ENCODE peak calls at places on chromosomes 4 and X, in seven cellular contexts. One of them, this sample, is unnamed.

GRCh38 chr4:37693450-37694190 is 7.4 kb upstream of the RELL1 start:
- DNase-seq in GM12892: no peak
- DNase-seq in HCT116: no peak
- DNase-seq in K562: no peak
- DNase-seq in endothelial cell of umbilical vein: no peak
- DNase-seq in transverse colon: no peak
- DNase-seq in suprapubic skin: no peak
- DNase-seq in this sample: no peak

GRCh38 chrX:5870238-5870637 is 358.4 kb downstream of the NLGN4X start:
- DNase-seq in GM12892: no peak
- DNase-seq in K562: no peak
- DNase-seq in HCT116: no peak
- DNase-seq in suprapubic skin: no peak
- DNase-seq in endothelial cell of umbilical vein: no peak
- DNase-seq in transverse colon: no peak
- DNase-seq in this sample: no peak

GRCh38 chr4:123127865-123128264 is 205.5 kb upstream of the NUDT6 start:
- DNase-seq in suprapubic skin: no peak
- DNase-seq in GM12892: no peak
- DNase-seq in K562: no peak
- DNase-seq in HCT116: no peak
- DNase-seq in endothelial cell of umbilical vein: peak; percentile 49
- DNase-seq in transverse colon: no peak
- DNase-seq in this sample: no peak

GRCh38 chr4:81237791-81238190 is 22.8 kb upstream of the PRKG2 start:
- DNase-seq in GM12892: no peak
- DNase-seq in suprapubic skin: no peak
- DNase-seq in transverse colon: no peak
- DNase-seq in K562: no peak
- DNase-seq in HCT116: no peak
- DNase-seq in endothelial cell of umbilical vein: no peak
- DNase-seq in this sample: no peak

GRCh38 chrX:87736576-87736975 is 219.0 kb downstream of the KLHL4 start:
- DNase-seq in endothelial cell of umbilical vein: no peak
- DNase-seq in transverse colon: no peak
- DNase-seq in K562: no peak
- DNase-seq in HCT116: no peak
- DNase-seq in GM12892: no peak
- DNase-seq in suprapubic skin: no peak
- DNase-seq in this sample: no peak

GRCh38 chr4:81875962-81876650 is 404.4 kb upstream of the RASGEF1B start:
- DNase-seq in HCT116: no peak
- DNase-seq in K562: no peak
- DNase-seq in endothelial cell of umbilical vein: no peak
- DNase-seq in GM12892: no peak
- DNase-seq in transverse colon: no peak
- DNase-seq in suprapubic skin: no peak
- DNase-seq in this sample: no peak

GRCh38 chr4:174449152-174449551 is 73.1 kb downstream of the HPGD start:
- DNase-seq in transverse colon: no peak
- DNase-seq in K562: no peak
- DNase-seq in HCT116: no peak
- DNase-seq in endothelial cell of umbilical vein: no peak
- DNase-seq in suprapubic skin: no peak
- DNase-seq in GM12892: no peak
- DNase-seq in this sample: no peak

GRCh38 chr4:189498457-189498856 is 442.2 kb upstream of the FRG1 start:
- DNase-seq in K562: no peak
- DNase-seq in HCT116: no peak
- DNase-seq in transverse colon: no peak
- DNase-seq in endothelial cell of umbilical vein: no peak
- DNase-seq in GM12892: no peak
- DNase-seq in suprapubic skin: no peak
- DNase-seq in this sample: no peak

GRCh38 chr4:142777045-142777743 is 68.9 kb downstream of the INPP4B start:
- DNase-seq in transverse colon: peak; percentile 47
- DNase-seq in suprapubic skin: no peak
- DNase-seq in K562: no peak
- DNase-seq in GM12892: no peak
- DNase-seq in endothelial cell of umbilical vein: no peak
- DNase-seq in HCT116: no peak
- DNase-seq in this sample: no peak

GRCh38 chrX:78548012-78548411 is 111.1 kb downstream of the RTL3 start:
- DNase-seq in HCT116: no peak
- DNase-seq in endothelial cell of umbilical vein: no peak
- DNase-seq in GM12892: no peak
- DNase-seq in transverse colon: no peak
- DNase-seq in suprapubic skin: no peak
- DNase-seq in K562: no peak
- DNase-seq in this sample: no peak

GRCh38 chr4:46432923-46433322 is 43.0 kb upstream of the GABRA2 start:
- DNase-seq in K562: no peak
- DNase-seq in endothelial cell of umbilical vein: no peak
- DNase-seq in transverse colon: no peak
- DNase-seq in HCT116: no peak
- DNase-seq in suprapubic skin: no peak
- DNase-seq in GM12892: no peak
- DNase-seq in this sample: no peak

GRCh38 chr4:118817178-118817930 is 18.6 kb downstream of the SEC24D start:
- DNase-seq in transverse colon: no peak
- DNase-seq in HCT116: no peak
- DNase-seq in K562: no peak
- DNase-seq in suprapubic skin: no peak
- DNase-seq in endothelial cell of umbilical vein: no peak
- DNase-seq in GM12892: no peak
- DNase-seq in this sample: no peak

GRCh38 chr4:7771056-7771455 is 168.6 kb downstream of the AFAP1 start:
- DNase-seq in suprapubic skin: no peak
- DNase-seq in transverse colon: no peak
- DNase-seq in K562: no peak
- DNase-seq in GM12892: no peak
- DNase-seq in endothelial cell of umbilical vein: no peak
- DNase-seq in HCT116: no peak
- DNase-seq in this sample: peak; percentile 37

GRCh38 chrX:37543324-37543723 is 28.1 kb upstream of the LANCL3 start:
- DNase-seq in transverse colon: no peak
- DNase-seq in K562: no peak
- DNase-seq in HCT116: no peak
- DNase-seq in suprapubic skin: no peak
- DNase-seq in endothelial cell of umbilical vein: no peak
- DNase-seq in GM12892: no peak
- DNase-seq in this sample: peak; percentile 71

GRCh38 chr4:41060352-41061318 is 153.7 kb downstream of the APBB2 start:
- DNase-seq in transverse colon: peak; percentile 24
- DNase-seq in HCT116: no peak
- DNase-seq in K562: no peak
- DNase-seq in GM12892: no peak
- DNase-seq in suprapubic skin: no peak
- DNase-seq in endothelial cell of umbilical vein: no peak
- DNase-seq in this sample: no peak

GRCh38 chr4:151676301-151676700 is 84.5 kb downstream of the GATB start:
- DNase-seq in K562: no peak
- DNase-seq in endothelial cell of umbilical vein: peak; percentile 41
- DNase-seq in GM12892: no peak
- DNase-seq in suprapubic skin: no peak
- DNase-seq in HCT116: peak; percentile 8
- DNase-seq in transverse colon: no peak
- DNase-seq in this sample: no peak

GRCh38 chr4:151673913-151674520 is 86.8 kb downstream of the GATB start:
- DNase-seq in suprapubic skin: no peak
- DNase-seq in GM12892: no peak
- DNase-seq in endothelial cell of umbilical vein: peak; percentile 29
- DNase-seq in HCT116: no peak
- DNase-seq in transverse colon: no peak
- DNase-seq in K562: no peak
- DNase-seq in this sample: no peak

GRCh38 chr4:151675366-151676060 is 85.3 kb downstream of the GATB start:
- DNase-seq in suprapubic skin: no peak
- DNase-seq in K562: no peak
- DNase-seq in endothelial cell of umbilical vein: no peak
- DNase-seq in transverse colon: no peak
- DNase-seq in HCT116: no peak
- DNase-seq in GM12892: no peak
- DNase-seq in this sample: no peak

GRCh38 chr4:151672996-151673395 is 87.8 kb downstream of the GATB start:
- DNase-seq in GM12892: no peak
- DNase-seq in suprapubic skin: no peak
- DNase-seq in transverse colon: no peak
- DNase-seq in K562: no peak
- DNase-seq in endothelial cell of umbilical vein: no peak
- DNase-seq in HCT116: no peak
- DNase-seq in this sample: no peak

DNA sequence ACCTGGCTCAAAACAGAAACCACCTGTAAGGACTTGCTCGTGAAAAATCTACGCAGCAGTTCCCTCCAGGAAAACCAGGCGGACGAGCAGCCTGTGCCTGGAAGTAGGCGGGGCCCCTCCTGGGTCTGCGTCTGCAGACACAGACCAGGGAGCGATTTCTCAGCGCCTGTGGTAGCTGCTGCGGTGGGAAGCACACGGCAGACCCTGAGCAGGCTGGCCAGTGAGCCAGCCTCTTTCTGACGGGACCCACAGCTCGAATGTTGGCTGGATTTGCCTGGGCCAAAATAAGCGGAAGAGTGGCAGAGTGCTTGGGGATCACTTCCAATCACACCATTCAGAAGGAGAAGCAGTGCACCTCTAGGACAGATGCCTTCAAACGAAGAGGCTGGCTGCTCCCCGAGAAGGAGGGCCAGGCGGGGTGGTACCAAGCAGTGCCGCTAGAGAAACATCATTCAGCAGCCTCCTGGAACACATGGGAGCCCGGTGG is 86.0 kb downstream of the GATB start:
- DNase-seq in GM12892: no peak
- DNase-seq in K562: no peak
- DNase-seq in endothelial cell of umbilical vein: peak; percentile 54
- DNase-seq in HCT116: no peak
- DNase-seq in transverse colon: peak; percentile 56
- DNase-seq in suprapubic skin: no peak
- DNase-seq in this sample: no peak
- TF ChIP-seq POLR2AphosphoS5 in GM12892: no peak
- TF ChIP-seq POLR2AphosphoS5 in K562: no peak
- TF ChIP-seq POLR2AphosphoS5 in endothelial cell of umbilical vein: no peak
- TF ChIP-seq POLR2AphosphoS5 in HCT116: no peak
- TF ChIP-seq POLR2AphosphoS5 in transverse colon: no peak
- TF ChIP-seq POLR2AphosphoS5 in suprapubic skin: no peak
- TF ChIP-seq POLR2AphosphoS5 in this sample: peak; percentile 41

GRCh38 chr4:94452476-94453300 is 946 bp downstream of the PDLIM5 start:
- DNase-seq in suprapubic skin: peak; percentile 94
- DNase-seq in GM12892: no peak
- DNase-seq in K562: peak; percentile 39
- DNase-seq in HCT116: peak; percentile 61
- DNase-seq in endothelial cell of umbilical vein: peak; percentile 80
- DNase-seq in transverse colon: peak; percentile 92
- DNase-seq in this sample: peak; percentile 87
- TF ChIP-seq POLR2A in suprapubic skin: no peak
- TF ChIP-seq POLR2A in GM12892: no peak
- TF ChIP-seq POLR2A in K562: no peak
- TF ChIP-seq POLR2A in HCT116: no peak
- TF ChIP-seq POLR2A in endothelial cell of umbilical vein: peak; percentile 14
- TF ChIP-seq POLR2A in transverse colon: peak; percentile 76
- TF ChIP-seq POLR2A in this sample: no peak

GRCh38 chr4:137663376-137664054 is 131.2 kb upstream of the PCDH18 start:
- DNase-seq in K562: no peak
- DNase-seq in GM12892: no peak
- DNase-seq in transverse colon: no peak
- DNase-seq in endothelial cell of umbilical vein: no peak
- DNase-seq in HCT116: no peak
- DNase-seq in suprapubic skin: no peak
- DNase-seq in this sample: no peak
- TF ChIP-seq POLR2AphosphoS5 in K562: no peak
- TF ChIP-seq POLR2AphosphoS5 in GM12892: no peak
- TF ChIP-seq POLR2AphosphoS5 in transverse colon: no peak
- TF ChIP-seq POLR2AphosphoS5 in endothelial cell of umbilical vein: no peak
- TF ChIP-seq POLR2AphosphoS5 in HCT116: no peak
- TF ChIP-seq POLR2AphosphoS5 in suprapubic skin: no peak
- TF ChIP-seq POLR2AphosphoS5 in this sample: no peak

DNA sequence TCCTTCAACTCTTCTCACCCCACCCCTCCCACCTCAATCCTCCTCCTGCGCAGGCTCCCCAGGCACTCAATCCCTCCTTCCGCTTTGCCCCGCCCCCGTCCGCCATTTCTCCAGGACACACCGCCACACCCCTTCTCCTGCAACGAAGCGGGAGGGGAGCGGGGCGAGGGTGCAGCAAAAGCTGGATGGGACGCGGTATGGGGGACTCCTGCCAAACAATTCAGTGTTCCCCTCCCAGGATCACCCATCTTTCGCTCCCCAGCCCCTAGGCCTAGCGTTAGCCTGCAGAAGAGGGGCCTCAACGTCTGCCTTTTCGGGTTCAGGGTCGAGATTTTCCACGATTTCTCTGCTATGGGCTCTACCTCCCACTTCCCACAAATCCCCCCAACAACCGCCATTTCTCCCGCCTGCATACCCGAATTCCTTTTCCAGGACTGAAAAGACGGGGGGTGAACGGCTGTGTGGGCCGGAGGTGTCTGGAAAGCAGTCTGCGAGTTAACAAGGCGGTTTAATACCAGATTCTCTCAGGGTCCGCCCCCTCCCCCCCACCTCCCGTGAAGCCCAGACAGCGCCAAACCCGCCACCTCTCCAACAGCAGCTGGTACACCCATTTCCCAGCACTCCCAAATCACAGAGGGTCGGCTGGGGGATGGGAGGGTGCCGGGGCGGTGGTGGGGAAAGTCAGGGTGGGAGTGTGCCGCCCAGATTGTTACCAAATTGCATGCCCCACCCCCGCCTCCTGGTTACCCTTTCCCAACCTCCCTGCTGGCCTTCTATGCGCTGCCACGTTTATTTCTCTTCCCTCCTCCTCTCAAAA is 781 bp downstream of the ARMCX2 start:
- DNase-seq in HCT116: no peak
- DNase-seq in endothelial cell of umbilical vein: peak; percentile 51
- DNase-seq in transverse colon: peak; percentile 78
- DNase-seq in K562: peak; percentile 56
- DNase-seq in GM12892: peak; percentile 45
- DNase-seq in suprapubic skin: peak; percentile 80
- DNase-seq in this sample: peak; percentile 84
- TF ChIP-seq POLR2A in HCT116: no peak
- TF ChIP-seq POLR2A in endothelial cell of umbilical vein: peak; percentile 38
- TF ChIP-seq POLR2A in transverse colon: no peak
- TF ChIP-seq POLR2A in K562: no peak
- TF ChIP-seq POLR2A in GM12892: no peak
- TF ChIP-seq POLR2A in suprapubic skin: no peak
- TF ChIP-seq POLR2A in this sample: no peak

This sample was measured in spleen.